ENCODE peak calls at places on chromosomes 1 and 21, in four cellular contexts. P is SK-N-SH, N is BE2C, U is H9. C is an unnamed sample. For H3K4me1, the result is how much of the 10 kb centered on the place peaks cover.

GRCh38 chr21:45361033-45361997 is 43.6 kb upstream of the COL18A1 start:
- DNase-seq in P (no peak), N (no peak), U (no peak), C (no peak)

GRCh38 chr1:197302775-197303174 is 34.7 kb downstream of the CRB1 start:
- DNase-seq in P (no peak), N (no peak), U (no peak), C (no peak)

GRCh38 chr1:162165528-162165927 is 96.0 kb downstream of the NOS1AP start:
- DNase-seq in P (no peak), N (no peak), U (no peak), C (no peak)

GRCh38 chr1:7313081-7313546 is 458.0 kb upstream of the VAMP3 start:
- DNase-seq in P (peak), N (peak), U (no peak), C (no peak)

GRCh38 chr1:219910716-219911115 is 17.6 kb downstream of the SLC30A10 start:
- DNase-seq in P (no peak), N (no peak), U (no peak), C (no peak)

GRCh38 chr1:15712158-15712557 is 23.9 kb upstream of the SLC25A34 start:
- DNase-seq in P (no peak), N (no peak), U (no peak), C (no peak)

GRCh38 chr1:94000531-94001282 is 91.5 kb upstream of the GCLM start:
- DNase-seq in P (no peak), N (no peak), U (no peak), C (no peak)

GRCh38 chr1:42311897-42312296 is 23.1 kb downstream of the FOXJ3 start:
- DNase-seq in P (no peak), N (no peak), U (no peak), C (no peak)

GRCh38 chr1:168521391-168522000 is 22.3 kb downstream of the XCL2 start:
- DNase-seq in P (no peak), N (no peak), U (no peak), C (no peak)

GRCh38 chr21:34844924-34845238 is 176.1 kb downstream of the CLIC6 start:
- DNase-seq in P (no peak), N (no peak), U (no peak), C (no peak)

GRCh38 chr1:19644422-19644760 is 280 bp downstream of the NBL1 start:
- DNase-seq in P (peak), N (no peak), U (no peak), C (peak)

GRCh38 chr1:61797045-61797755 is 54.9 kb downstream of the PATJ start:
- DNase-seq in P (no peak), N (no peak), U (no peak), C (no peak)

GRCh38 chr1:22912311-22912710 is 60.4 kb downstream of the LACTBL1 start:
- DNase-seq in P (no peak), N (no peak), U (no peak), C (no peak)

GRCh38 chr1:223776075-223776814 is 63.9 kb downstream of the CAPN2 start:
- DNase-seq in P (no peak), N (no peak), U (no peak), C (no peak)

GRCh38 chr1:11736746-11737639 is 1.1 kb downstream of the AGTRAP start:
- DNase-seq in P (peak), N (no peak), U (peak), C (peak)

GRCh38 chr1:231590453-231591198 is 36.0 kb upstream of the DISC1 start:
- DNase-seq in P (peak), N (peak), U (peak), C (peak)

GRCh38 chr1:239717097-239718051 is 331.0 kb downstream of the CHRM3 start:
- DNase-seq in P (peak), N (no peak), U (no peak), C (no peak)

GRCh38 chr1:4128616-4129015 is 228.5 kb upstream of the C1orf174 start:
- DNase-seq in P (no peak), N (no peak), U (no peak), C (no peak)

GRCh38 chr21:45766055-45766454 is 122.5 kb downstream of the PCBP3 start:
- DNase-seq in P (no peak), N (no peak), U (no peak), C (no peak)

GRCh38 chr1:9186082-9186859 is 48.3 kb upstream of the H6PD start:
- DNase-seq in P (no peak), N (no peak), U (no peak), C (peak)

GRCh38 chr1:18217398-18218043 is 109.9 kb downstream of the IGSF21 start:
- DNase-seq in P (peak), N (peak), U (peak), C (peak)

GRCh38 chr1:207026177-207026576 is 6.4 kb downstream of the C1orf116 start:
- DNase-seq in P (no peak), N (no peak), U (no peak), C (no peak)

GRCh38 chr21:45050786-45051489 is 23.4 kb upstream of the ADARB1 start:
- DNase-seq in P (no peak), N (no peak), U (no peak), C (no peak)

GRCh38 chr1:59631561-59631960 is 183.2 kb upstream of the HOOK1 start:
- DNase-seq in P (no peak), N (no peak), U (no peak), C (no peak)

GRCh38 chr1:227038401-227038800 is 98.3 kb downstream of the COQ8A start:
- DNase-seq in P (no peak), N (no peak), U (no peak), C (no peak)

GRCh38 chr1:11273595-11274234 is 717 bp downstream of the UBIAD1 start:
- DNase-seq in P (no peak), N (no peak), U (peak), C (peak)

GRCh38 chr1:2918441-2918840 is 102.8 kb upstream of the ACTRT2 start:
- DNase-seq in P (no peak), N (no peak), U (no peak), C (no peak)

GRCh38 chr1:221824025-221824424 is 82.1 kb upstream of the DUSP10 start:
- DNase-seq in P (no peak), N (no peak), U (no peak), C (no peak)

GRCh38 chr1:13828454-13829151 is 128.6 kb downstream of the PRDM2 start:
- DNase-seq in P (peak), N (peak), U (peak), C (peak)

GRCh38 chr1:217924924-217925323 is 293.8 kb downstream of the SPATA17 start:
- DNase-seq in P (no peak), N (no peak), U (peak), C (no peak)

DNA sequence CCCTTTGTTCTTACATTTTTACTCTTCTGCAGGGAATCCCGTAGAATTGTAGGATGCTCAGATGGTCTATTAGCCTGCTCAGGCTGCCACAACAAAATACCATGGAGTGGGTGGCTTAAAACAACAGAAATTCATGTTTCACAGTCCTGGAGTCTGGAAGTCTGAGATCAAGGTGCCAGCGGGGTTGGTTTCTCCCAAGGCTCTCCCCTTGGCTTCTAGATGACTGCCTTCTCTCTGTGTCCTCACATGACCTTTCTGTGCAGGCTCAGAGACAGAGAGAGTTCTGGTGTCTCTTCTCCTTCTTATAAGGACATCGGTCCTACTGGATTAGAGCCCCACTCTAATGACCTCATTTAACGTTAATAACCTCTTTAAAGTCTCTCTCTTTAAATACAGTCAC is 41.7 kb downstream of the HUNK start:
- DNase-seq in P (no peak), N (no peak), U (no peak), C (no peak)
- H3K4me1 ChIP-seq in P (under half), N (under half), U (under half), C (under half)

GRCh38 chr1:203273869-203274602 is 31.3 kb upstream of the BTG2 start:
- DNase-seq in P (no peak), N (no peak), U (no peak), C (no peak)

GRCh38 chr1:203272633-203273205 is 32.6 kb upstream of the BTG2 start:
- DNase-seq in P (no peak), N (no peak), U (no peak), C (no peak)

GRCh38 chr1:203271962-203272632 is 33.2 kb upstream of the BTG2 start:
- DNase-seq in P (no peak), N (no peak), U (peak), C (no peak)

GRCh38 chr1:203274603-203275381 is 30.5 kb upstream of the BTG2 start:
- DNase-seq in P (no peak), N (no peak), U (no peak), C (no peak)

DNA sequence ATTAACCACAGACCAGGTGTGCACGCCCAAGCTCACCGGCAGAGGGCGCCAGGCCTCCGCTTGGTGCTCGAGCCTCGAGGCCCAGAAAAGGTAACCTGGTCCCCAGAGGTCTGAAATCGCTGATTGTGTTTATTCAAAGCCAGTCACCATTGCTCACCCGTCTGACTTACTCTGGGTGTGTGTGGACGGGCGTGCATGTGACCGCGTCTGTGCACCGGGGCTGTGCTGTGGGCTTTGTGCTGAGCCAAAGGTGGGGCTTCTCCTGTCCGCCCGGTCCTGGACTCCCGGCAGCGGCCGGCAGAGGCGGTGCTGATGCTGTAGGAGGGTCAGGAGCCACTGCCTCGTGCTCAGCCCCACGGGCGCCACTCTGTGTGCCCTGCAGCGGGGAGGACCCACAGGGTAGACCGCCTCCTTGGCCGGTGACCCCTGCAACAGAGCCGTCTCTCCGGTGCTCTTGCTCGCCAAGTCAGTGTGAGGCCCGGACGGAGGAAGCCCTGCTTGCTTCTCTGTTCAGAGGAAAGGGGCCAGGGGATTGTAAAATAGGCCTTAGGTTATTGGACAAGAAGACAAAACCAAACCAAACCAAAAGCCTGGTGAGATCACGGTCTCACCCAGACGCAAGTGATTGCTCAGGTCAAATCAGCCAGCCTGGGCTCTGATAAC is 32.0 kb upstream of the BTG2 start:
- DNase-seq in P (peak), N (peak), U (peak), C (peak)
- H3K4me1 ChIP-seq in P (under half), N (under half), U (under half), C (under half)

GRCh38 chr1:66108624-66109023 is 315.9 kb downstream of the PDE4B start:
- DNase-seq in P (no peak), N (no peak), U (no peak), C (no peak)
- H3K4me1 ChIP-seq in P (under half), N (under half), U (under half), C (under half)

GRCh38 chr1:156075775-156076204 is 6.5 kb downstream of the MEX3A start:
- DNase-seq in P (no peak), N (no peak), U (peak), C (no peak)

GRCh38 chr1:156075158-156075557 is 7.1 kb downstream of the MEX3A start:
- DNase-seq in P (no peak), N (no peak), U (peak), C (no peak)

GRCh38 chr1:156076609-156077429 is 5.4 kb downstream of the MEX3A start:
- DNase-seq in P (no peak), N (peak), U (peak), C (no peak)

GRCh38 chr1:156078728-156079127 is 3.5 kb downstream of the MEX3A start:
- DNase-seq in P (no peak), N (no peak), U (no peak), C (no peak)

DNA sequence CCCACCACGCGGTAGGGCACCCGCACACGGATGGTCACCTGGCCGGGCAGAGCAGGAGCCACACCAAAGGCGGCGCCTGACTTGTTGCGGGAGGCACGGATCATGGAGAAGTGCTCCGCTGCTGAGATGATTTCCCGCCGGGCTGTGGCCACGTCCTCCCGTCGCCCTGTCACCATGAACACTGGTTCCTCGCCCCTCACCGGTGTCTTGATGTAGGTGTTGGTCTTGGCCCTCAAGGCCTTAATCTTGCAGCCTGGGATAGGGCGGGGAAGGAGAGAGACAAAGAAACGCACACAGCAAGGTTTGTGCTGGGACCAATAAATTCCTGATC is 4.9 kb downstream of the MEX3A start:
- DNase-seq in P (no peak), N (no peak), U (peak), C (no peak)
- H3K4me1 ChIP-seq in P (under half), N (under half), U (under half), C (half or more)

GRCh38 chr1:92995420-92996130 is 34.3 kb upstream of the DIPK1A start:
- DNase-seq in P (no peak), N (no peak), U (no peak), C (peak)
- H3K4me1 ChIP-seq in P (under half), N (under half), U (under half), C (under half)

GRCh38 chr1:27603962-27604578 is at the start of gene AHDC1:
- DNase-seq in P (peak), N (peak), U (peak), C (peak)
- H3K4me1 ChIP-seq in P (under half), N (under half), U (under half), C (under half)